ENCODE peak calls at places on chromosomes 6 and 20, in eight cellular contexts. C, S, A, I, F, Y, T and H are unnamed samples.

GRCh38 chr6:159044899-159045727 is at the start of gene TAGAP:
- DNase-seq in C (peak), I (no peak), S (no peak), A (peak), F (no peak), Y (peak), T (peak), H (peak)

GRCh38 chr20:4243071-4243470 is 227.7 kb upstream of the RNF24 start:
- DNase-seq in Y (no peak), C (no peak), F (no peak), I (no peak), A (no peak), S (no peak), T (no peak), H (no peak)

GRCh38 chr6:5305968-5306626 is 44.8 kb downstream of the FARS2 start:
- DNase-seq in F (no peak), T (peak), A (no peak), I (no peak), Y (no peak), C (no peak), S (no peak), H (no peak)

GRCh38 chr6:87276624-87277023 is 45.8 kb upstream of the SMIM8 start:
- DNase-seq in I (no peak), T (no peak), F (no peak), Y (no peak), S (no peak), C (no peak), A (no peak), H (no peak)

GRCh38 chr6:156659317-156660198 is 117.6 kb upstream of the ARID1B start:
- DNase-seq in F (no peak), C (no peak), Y (no peak), I (no peak), T (no peak), A (no peak), S (no peak), H (no peak)

GRCh38 chr6:72084992-72085569 is 198.7 kb downstream of the RIMS1 start:
- DNase-seq in C (no peak), I (no peak), A (no peak), Y (peak), S (no peak), F (no peak), T (peak), H (peak)

GRCh38 chr6:42783876-42784738 is 2.3 kb downstream of the BICRAL start:
- DNase-seq in T (no peak), F (no peak), Y (no peak), I (no peak), C (no peak), A (no peak), S (no peak), H (peak)

GRCh38 chr6:157059781-157060180 is 263.5 kb downstream of the TMEM242 start:
- DNase-seq in Y (no peak), T (no peak), A (no peak), I (no peak), F (no peak), S (no peak), C (peak), H (no peak)

GRCh38 chr20:5065489-5066383 is 54.0 kb downstream of the PCNA start:
- DNase-seq in Y (peak), C (peak), S (no peak), A (no peak), I (peak), F (peak), T (peak), H (peak)

GRCh38 chr20:59664389-59665055 is 60.2 kb downstream of the PHACTR3 start:
- DNase-seq in Y (no peak), A (no peak), I (no peak), F (no peak), S (no peak), C (no peak), T (no peak), H (no peak)

GRCh38 chr6:166438211-166438861 is 55.6 kb upstream of the MPC1 start:
- DNase-seq in C (no peak), Y (no peak), A (peak), I (no peak), F (no peak), S (no peak), T (no peak), H (no peak)

GRCh38 chr6:45002390-45002789 is 325.7 kb upstream of the RUNX2 start:
- DNase-seq in S (no peak), I (no peak), Y (no peak), F (no peak), C (no peak), T (peak), A (no peak), H (no peak)

GRCh38 chr6:15715060-15715459 is 52.2 kb upstream of the DTNBP1 start:
- DNase-seq in T (no peak), I (no peak), F (peak), A (no peak), S (no peak), Y (no peak), C (no peak), H (no peak)

GRCh38 chr6:40986871-40987270 is 52.1 kb downstream of the UNC5CL start:
- DNase-seq in Y (no peak), S (no peak), T (no peak), A (no peak), I (no peak), F (no peak), C (no peak), H (no peak)

GRCh38 chr6:157615411-157615763 is 207.7 kb upstream of the SNX9 start:
- DNase-seq in I (no peak), F (no peak), A (no peak), Y (peak), S (no peak), C (no peak), T (no peak), H (no peak)

GRCh38 chr6:151512481-151512880 is 18.7 kb downstream of the CCDC170 start:
- DNase-seq in S (no peak), C (no peak), T (no peak), Y (no peak), A (no peak), I (no peak), F (no peak), H (no peak)

GRCh38 chr6:34374112-34374907 is 18.2 kb downstream of the NUDT3 start:
- DNase-seq in A (no peak), C (no peak), T (no peak), F (no peak), I (no peak), S (no peak), Y (peak), H (no peak)

GRCh38 chr6:157273756-157274088 is 49.6 kb downstream of the TMEM242 start:
- DNase-seq in F (no peak), S (no peak), C (no peak), Y (peak), A (peak), I (peak), T (peak), H (peak)

GRCh38 chr20:21713470-21713869 is 8.0 kb downstream of the PAX1 start:
- DNase-seq in T (no peak), Y (no peak), A (no peak), I (no peak), F (no peak), C (no peak), S (no peak), H (no peak)

GRCh38 chr6:52617087-52617486 is 40.2 kb upstream of the TRAM2 start:
- DNase-seq in T (no peak), C (no peak), Y (no peak), S (no peak), I (no peak), F (no peak), A (no peak), H (peak)

GRCh38 chr20:38790210-38791053 is 15.1 kb upstream of the PPP1R16B start:
- DNase-seq in Y (peak), I (peak), A (peak), S (no peak), F (peak), C (no peak), T (peak), H (peak)

GRCh38 chr20:10639762-10640556 is 33.8 kb downstream of the JAG1 start:
- DNase-seq in C (no peak), A (no peak), F (no peak), I (no peak), S (no peak), Y (no peak), T (no peak), H (peak)

GRCh38 chr20:11901127-11901526 is 16.6 kb upstream of the BTBD3 start:
- DNase-seq in T (peak), A (no peak), Y (no peak), C (no peak), F (peak), I (no peak), S (no peak), H (peak)

GRCh38 chr6:106279179-106279578 is 46.4 kb downstream of the ATG5 start:
- DNase-seq in A (no peak), F (peak), I (no peak), S (no peak), C (no peak), T (peak), Y (peak), H (peak)

GRCh38 chr6:122845916-122846632 is 57.0 kb downstream of the SMPDL3A start:
- DNase-seq in I (no peak), Y (no peak), S (no peak), F (no peak), C (no peak), T (peak), A (no peak), H (peak)
- H3K4me3 ChIP-seq in I (no peak), Y (no peak), S (no peak), F (no peak), C (no peak), T (no peak), A (no peak), H (no peak)

DNA sequence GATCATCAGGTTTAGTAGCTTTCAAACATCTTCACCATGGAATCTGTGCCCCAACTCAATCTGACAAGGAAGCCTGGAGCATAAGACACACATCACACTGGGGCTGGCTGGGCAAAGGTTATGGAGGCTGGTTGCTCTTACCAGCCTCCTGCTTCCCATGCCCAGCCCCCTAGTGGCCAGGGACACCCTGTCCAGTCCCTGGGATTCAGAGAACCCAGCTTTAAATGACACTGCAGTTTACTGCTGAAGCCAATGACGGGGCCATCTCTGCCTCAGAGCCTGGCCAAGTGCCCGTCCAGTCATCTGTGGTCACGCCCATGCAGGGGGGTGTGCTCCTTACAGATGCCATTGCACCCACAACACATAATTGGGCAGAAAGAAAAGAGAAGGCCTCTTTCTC is 272.9 kb downstream of the SMOC2 start:
- DNase-seq in Y (peak), I (peak), F (no peak), C (no peak), T (no peak), A (peak), S (no peak), H (peak)
- TF ChIP-seq CTCF in Y (peak), I (peak), F (no peak), C (no peak), T (no peak), A (no peak), S (no peak), H (peak)

GRCh38 chr20:63679799-63680305 is 16.6 kb upstream of the TNFRSF6B start:
- DNase-seq in C (no peak), A (no peak), F (no peak), S (no peak), I (no peak), T (no peak), Y (no peak), H (no peak)
- H3K4me3 ChIP-seq in C (no peak), A (no peak), F (no peak), S (no peak), I (no peak), T (no peak), Y (no peak), H (no peak)

GRCh38 chr6:131807644-131808459 is at the start of gene ENPP1:
- DNase-seq in I (peak), C (peak), F (peak), S (peak), A (peak), Y (no peak), T (peak), H (peak)
- TF ChIP-seq CTCF in I (no peak), C (no peak), F (no peak), S (peak), A (no peak), Y (no peak), T (no peak), H (peak)

GRCh38 chr6:136073216-136073615 is 176.9 kb downstream of the MTFR2 start:
- DNase-seq in F (no peak), Y (no peak), C (no peak), A (no peak), T (no peak), S (no peak), I (no peak), H (no peak)

GRCh38 chr6:136079701-136080565 is 170.2 kb downstream of the MTFR2 start:
- DNase-seq in I (no peak), T (no peak), F (no peak), S (no peak), A (no peak), C (peak), Y (no peak), H (peak)

GRCh38 chr6:136076496-136076895 is 173.6 kb downstream of the MTFR2 start:
- DNase-seq in A (no peak), T (peak), Y (no peak), F (no peak), I (no peak), S (no peak), C (no peak), H (no peak)

GRCh38 chr6:136072691-136073090 is 177.4 kb downstream of the MTFR2 start:
- DNase-seq in F (no peak), C (peak), Y (no peak), S (no peak), I (no peak), A (no peak), T (no peak), H (no peak)

GRCh38 chr6:136077834-136078576 is 172.1 kb downstream of the MTFR2 start:
- DNase-seq in T (peak), Y (no peak), A (no peak), F (peak), I (no peak), C (peak), S (no peak), H (peak)
- H3K4me3 ChIP-seq in T (no peak), Y (no peak), A (no peak), F (no peak), I (no peak), C (no peak), S (no peak), H (no peak)

GRCh38 chr6:91276315-91276714 is 689.4 kb upstream of the MAP3K7 start:
- DNase-seq in C (no peak), I (no peak), T (peak), Y (peak), A (no peak), F (peak), S (no peak), H (peak)
- TF ChIP-seq CTCF in C (no peak), I (no peak), T (peak), Y (peak), A (no peak), F (peak), S (no peak), H (peak)

DNA sequence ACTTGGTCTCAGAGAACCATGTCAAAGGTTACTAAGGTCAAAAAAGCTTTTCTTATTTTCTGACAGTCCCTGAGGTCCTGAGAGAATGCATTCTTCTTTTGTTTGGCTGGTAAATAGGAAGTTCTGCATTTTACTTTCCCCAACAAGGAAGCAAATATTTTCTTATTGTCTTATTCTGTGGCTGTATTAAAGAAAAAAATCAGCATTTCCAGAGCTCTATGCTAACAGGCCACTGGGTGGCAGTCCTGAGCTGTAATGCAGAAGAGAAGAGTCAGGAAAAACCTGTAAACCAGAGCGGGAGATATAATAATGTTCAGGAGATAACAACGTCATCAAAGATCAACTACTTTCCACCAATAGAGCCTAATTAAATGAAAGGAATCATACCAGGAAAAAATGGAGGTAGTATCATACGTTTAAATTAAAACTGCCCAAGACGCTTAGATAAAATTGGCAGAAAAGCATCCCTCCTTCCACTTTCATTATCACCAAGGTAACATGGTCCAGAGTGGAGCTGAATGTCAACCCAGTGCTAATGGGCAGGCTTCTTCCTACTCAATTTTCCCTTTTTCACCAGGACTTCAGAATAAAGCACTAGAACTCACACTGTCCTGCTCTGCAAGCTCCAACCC is 55.6 kb upstream of the CARMIL1 start:
- DNase-seq in S (peak), Y (peak), I (peak), C (peak), T (peak), F (peak), A (peak), H (peak)
- H3K4me3 ChIP-seq in S (peak), Y (no peak), I (peak), C (no peak), T (no peak), F (peak), A (no peak), H (peak)

GRCh38 chr6:144149558-144149893 is 791 bp upstream of the STX11 start:
- DNase-seq in I (no peak), C (no peak), Y (no peak), F (no peak), T (no peak), S (no peak), A (no peak), H (no peak)

GRCh38 chr6:144151010-144151727 is 852 bp downstream of the STX11 start:
- DNase-seq in Y (peak), S (no peak), F (peak), I (no peak), A (peak), C (no peak), T (no peak), H (peak)

GRCh38 chr6:144149894-144150672 is at the start of gene STX11:
- DNase-seq in C (peak), Y (peak), S (peak), F (peak), A (peak), I (no peak), T (peak), H (peak)

GRCh38 chr6:144148891-144149290 is 1.4 kb upstream of the STX11 start:
- DNase-seq in C (no peak), T (peak), I (no peak), A (no peak), Y (no peak), F (no peak), S (no peak), H (no peak)

DNA sequence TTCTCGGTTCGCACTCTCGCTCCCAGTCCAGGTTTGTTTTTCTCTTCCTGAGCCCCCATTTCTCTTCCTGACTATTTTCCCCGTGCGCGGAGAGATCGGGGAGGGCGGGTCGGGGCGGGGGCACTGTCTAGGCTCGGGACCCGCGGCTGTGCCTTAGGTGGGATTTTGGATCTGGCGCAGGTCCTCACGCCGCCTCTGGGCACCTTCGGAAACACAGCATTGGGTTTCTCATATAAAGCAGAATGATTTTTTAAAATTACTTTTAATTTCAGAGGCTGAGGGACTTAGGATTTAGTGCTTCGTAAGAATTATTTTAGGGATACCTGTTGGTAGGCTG is 324 bp downstream of the STX11 start:
- DNase-seq in C (no peak), F (peak), I (peak), T (peak), S (no peak), A (peak), Y (peak), H (peak)
- TF ChIP-seq CTCF in C (no peak), F (peak), I (peak), T (no peak), S (no peak), A (peak), Y (peak), H (peak)

DNA sequence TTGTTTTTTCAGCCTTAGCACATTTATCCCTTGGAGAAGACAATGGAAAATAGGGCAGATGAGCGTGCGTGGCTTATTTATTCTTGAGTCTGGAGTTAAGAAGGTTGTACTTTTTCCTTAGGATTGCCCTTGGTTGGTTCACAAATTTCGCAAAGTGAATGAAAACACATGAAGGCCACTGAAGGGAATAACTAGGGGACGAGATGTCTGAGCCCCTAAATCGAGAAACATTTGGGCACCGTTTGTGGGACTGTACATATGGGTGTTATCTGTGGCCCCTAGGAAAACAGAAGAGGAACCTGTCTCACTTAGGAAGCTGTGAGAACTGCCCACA is 19.4 kb upstream of the TRIM27 start:
- DNase-seq in C (no peak), F (no peak), T (no peak), S (no peak), I (no peak), A (no peak), Y (peak), H (no peak)
- H3K4me3 ChIP-seq in C (no peak), F (no peak), T (peak), S (peak), I (no peak), A (peak), Y (peak), H (peak)